ENCODE peak calls at places on chromosome 18, in six cellular contexts. E is neural progenitor cell, D is RWPE1, R is body of pancreas, Y is chondrocyte, G is A549. V is an unnamed sample.

GRCh38 chr18:12420831-12421421 is 13.2 kb downstream of the PRELID3A start:
- DNase-seq in R (no peak), E (peak; percentile 90), G (no peak), Y (peak; percentile 81), D (no peak), V (peak; percentile 39)

GRCh38 chr18:21000667-21001066 is 110.9 kb downstream of the ROCK1 start:
- DNase-seq in G (no peak), D (no peak), R (no peak), Y (no peak), E (no peak), V (no peak)

GRCh38 chr18:39870586-39870985 is 2084.4 kb upstream of the PIK3C3 start:
- DNase-seq in Y (no peak), E (no peak), D (peak; percentile 1), G (no peak), R (no peak), V (no peak)

GRCh38 chr18:36757081-36757480 is 71.7 kb downstream of the TPGS2 start:
- DNase-seq in Y (no peak), G (peak; percentile 37), D (peak; percentile 53), E (peak; percentile 71), R (no peak), V (no peak)

GRCh38 chr18:62637807-62638687 is 77.3 kb upstream of the PHLPP1 start:
- DNase-seq in D (no peak), Y (no peak), R (peak; percentile 50), G (peak; percentile 31), E (peak; percentile 38), V (peak; percentile 72)

GRCh38 chr18:14074187-14074586 is 58.0 kb downstream of the ZNF519 start:
- DNase-seq in Y (no peak), R (no peak), G (peak; percentile 6), E (peak; percentile 25), D (no peak), V (no peak)

GRCh38 chr18:710418-711300 is 1.8 kb downstream of the ENOSF1 start:
- DNase-seq in D (no peak), G (no peak), R (no peak), E (no peak), Y (no peak), V (no peak)

GRCh38 chr18:34991561-34991960 is 49.7 kb upstream of the MAPRE2 start:
- DNase-seq in Y (no peak), G (no peak), R (no peak), E (no peak), D (no peak), V (no peak)

GRCh38 chr18:62460851-62461300 is 61.9 kb upstream of the ZCCHC2 start:
- DNase-seq in G (peak; percentile 27), E (no peak), R (no peak), D (no peak), Y (no peak), V (no peak)

GRCh38 chr18:35376742-35377695 is at the start of gene ZNF396:
- DNase-seq in R (peak; percentile 87), G (peak; percentile 71), D (peak; percentile 48), E (peak; percentile 82), Y (peak; percentile 91), V (peak; percentile 82)

GRCh38 chr18:80166725-80167124 is 57.7 kb downstream of the ADNP2 start:
- DNase-seq in E (no peak), Y (no peak), R (no peak), D (no peak), G (no peak), V (no peak)

GRCh38 chr18:57786038-57786437 is 17.1 kb downstream of the ATP8B1 start:
- DNase-seq in R (no peak), E (no peak), Y (no peak), D (no peak), G (no peak), V (no peak)

GRCh38 chr18:39389800-39390379 is 1824.3 kb upstream of the CELF4 start:
- DNase-seq in R (peak; percentile 10), D (no peak), E (peak; percentile 72), G (no peak), Y (no peak), V (no peak)

GRCh38 chr18:34364699-34365098 is 140.0 kb upstream of the NOL4 start:
- DNase-seq in Y (no peak), E (no peak), R (no peak), D (no peak), G (no peak), V (no peak)

DNA sequence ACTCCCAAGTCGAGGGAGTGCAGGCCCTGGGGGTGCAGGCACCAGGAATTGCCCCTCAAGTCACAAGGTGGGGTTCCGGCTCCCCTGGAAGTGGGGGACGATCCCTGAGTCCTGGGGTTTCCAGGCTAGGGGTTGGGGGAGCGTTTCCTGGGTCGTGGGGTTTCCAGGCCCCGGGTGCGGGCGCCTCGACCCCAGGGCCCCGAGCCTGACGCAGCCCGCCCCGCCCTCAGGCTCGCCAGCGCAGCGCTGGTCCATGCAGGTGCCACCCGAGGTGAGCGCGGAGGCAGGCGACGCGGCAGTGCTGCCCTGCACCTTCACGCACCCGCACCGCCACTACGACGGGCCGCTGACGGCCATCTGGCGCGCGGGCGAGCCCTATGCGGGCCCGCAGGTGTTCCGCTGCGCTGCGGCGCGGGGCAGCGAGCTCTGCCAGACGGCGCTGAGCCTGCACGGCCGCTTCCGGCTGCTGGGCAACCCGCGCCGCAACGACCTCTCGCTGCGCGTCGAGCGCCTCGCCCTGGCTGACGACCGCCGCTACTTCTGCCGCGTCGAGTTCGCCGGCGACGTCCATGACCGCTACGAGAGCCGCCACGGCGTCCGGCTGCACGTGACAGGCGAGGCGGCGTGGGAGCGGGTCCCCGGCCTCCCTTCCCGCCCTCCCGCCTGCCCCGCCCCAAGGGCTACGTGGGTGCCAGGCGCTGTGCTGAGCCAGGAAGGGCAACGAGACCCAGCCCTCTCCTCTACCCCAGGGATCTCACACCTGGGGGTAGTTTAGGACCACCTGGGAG is 12.0 kb downstream of the SIGLEC15 start:
- DNase-seq in D (no peak), Y (no peak), E (peak; percentile 88), R (peak; percentile 36), G (peak; percentile 45), V (no peak)
- TF ChIP-seq CTCF in D (no peak), Y (peak; percentile 77), E (peak; percentile 41), R (no peak), G (peak; percentile 25), V (peak; percentile 33)

GRCh38 chr18:25080988-25081387 is 271.0 kb downstream of the ZNF521 start:
- DNase-seq in E (no peak), R (no peak), G (no peak), D (no peak), Y (no peak), V (no peak)

GRCh38 chr18:25089470-25089869 is 262.5 kb downstream of the ZNF521 start:
- DNase-seq in G (no peak), D (no peak), E (no peak), Y (no peak), R (no peak), V (no peak)

DNA sequence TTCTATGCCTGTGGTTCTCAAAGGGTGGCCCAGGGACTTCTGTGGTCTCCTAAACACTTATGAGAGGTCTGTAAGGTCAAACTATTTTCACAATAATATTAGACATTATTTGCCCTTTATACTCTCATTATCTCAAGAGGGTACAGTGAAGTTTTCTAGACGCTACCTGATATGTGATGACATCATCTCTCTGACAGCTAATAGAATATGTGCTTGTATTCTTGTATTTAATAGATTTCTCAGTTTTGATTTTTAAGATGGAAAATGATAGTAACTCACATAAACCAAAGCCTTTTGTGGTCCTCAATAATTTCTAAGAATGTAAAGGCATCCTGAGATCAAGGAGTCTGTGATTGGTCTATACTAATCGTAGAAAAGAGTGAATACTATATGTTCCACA is 265.1 kb downstream of the ZNF521 start:
- DNase-seq in G (no peak), D (no peak), Y (no peak), E (no peak), R (no peak), V (no peak)
- TF ChIP-seq CTCF in G (no peak), D (no peak), Y (no peak), E (no peak), R (no peak), V (no peak)

GRCh38 chr18:8706981-8707940 is 1.9 kb downstream of the MTCL1 start:
- DNase-seq in R (peak; percentile 56), G (peak; percentile 82), E (peak; percentile 86), D (peak; percentile 68), Y (no peak), V (no peak)
- TF ChIP-seq CTCF in R (no peak), G (no peak), E (peak; percentile 47), D (peak; percentile 68), Y (peak; percentile 76), V (no peak)

GRCh38 chr18:56161604-56162003 is 476.8 kb downstream of the TXNL1 start:
- DNase-seq in E (no peak), R (peak; percentile 43), Y (no peak), D (no peak), G (no peak), V (no peak)
- TF ChIP-seq CTCF in E (no peak), R (no peak), Y (no peak), D (no peak), G (no peak), V (no peak)

GRCh38 chr18:76167440-76167839 is 327.6 kb downstream of the ZNF516 start:
- DNase-seq in G (no peak), Y (no peak), E (no peak), R (no peak), D (no peak), V (no peak)

GRCh38 chr18:76168206-76168605 is 326.8 kb downstream of the ZNF516 start:
- DNase-seq in R (no peak), Y (no peak), G (no peak), D (no peak), E (no peak), V (no peak)

DNA sequence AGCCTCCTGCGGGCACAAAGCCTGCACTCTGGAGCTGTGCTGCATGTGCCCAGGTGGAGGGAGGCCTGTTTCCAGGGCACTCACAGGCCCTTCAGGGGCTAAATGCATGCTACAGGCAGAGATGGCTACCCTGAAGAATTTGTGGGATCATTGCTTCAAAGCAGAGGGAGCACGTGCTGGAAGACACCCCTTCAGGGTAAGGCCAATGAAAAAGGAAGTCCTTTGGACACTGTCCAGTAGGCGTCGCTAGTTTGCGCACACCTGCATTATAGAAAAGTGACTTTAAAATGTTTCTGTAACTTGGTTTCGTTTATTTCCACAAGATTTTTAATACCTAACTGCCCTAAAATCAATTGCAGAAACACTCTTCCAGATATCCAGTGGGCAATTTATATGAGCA is 325.3 kb downstream of the ZNF516 start:
- DNase-seq in G (no peak), Y (no peak), E (no peak), D (no peak), R (no peak), V (no peak)
- TF ChIP-seq CTCF in G (no peak), Y (no peak), E (peak; percentile 33), D (no peak), R (no peak), V (no peak)

DNA sequence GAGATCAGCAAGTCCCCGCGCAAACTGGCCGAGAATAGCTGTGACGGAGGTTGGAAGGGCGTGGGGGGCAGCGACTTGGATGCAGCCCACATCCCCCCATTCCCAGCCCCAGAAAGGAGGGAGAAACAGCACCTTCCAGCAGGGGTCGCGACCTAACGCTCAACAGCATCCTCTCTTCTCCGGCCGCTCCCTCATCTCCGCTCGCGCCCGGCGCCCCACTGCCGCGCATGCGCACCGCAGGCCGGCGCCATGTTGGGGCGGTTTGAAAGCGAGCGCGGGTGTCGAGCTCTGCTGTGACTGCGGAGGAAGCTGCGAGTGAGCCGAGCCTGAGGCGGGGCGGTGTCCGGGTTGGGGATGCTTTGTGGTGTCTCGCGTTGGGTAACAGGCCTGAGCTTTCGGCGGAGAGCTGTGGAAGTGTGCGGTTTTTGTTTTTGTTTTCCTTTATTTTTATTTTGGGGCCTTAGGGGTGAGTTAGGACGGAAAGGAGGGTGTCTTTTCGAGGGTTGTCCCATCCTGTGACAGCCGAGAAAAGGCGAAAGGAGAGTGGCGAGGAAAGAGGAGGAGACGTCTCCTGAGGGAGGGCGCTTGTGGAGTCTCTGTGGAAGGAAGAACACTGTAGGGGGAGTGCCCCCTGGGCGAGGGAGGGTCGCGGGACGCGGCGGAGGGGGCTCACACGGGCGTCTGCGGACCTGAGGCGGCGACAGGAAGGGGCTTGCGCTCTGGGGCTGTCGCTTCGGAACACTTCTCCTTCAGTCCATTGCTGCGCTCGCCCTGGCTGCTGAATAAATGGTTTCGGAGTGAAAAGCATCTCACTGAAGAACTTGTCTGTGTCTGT is at the start of the genes C18orf54 and STARD6:
- DNase-seq in E (peak; percentile 97), G (peak; percentile 90), D (peak; percentile 86), R (peak; percentile 81), Y (peak; percentile 93), V (peak; percentile 97)
- TF ChIP-seq CTCF in E (peak; percentile 70), G (peak; percentile 48), D (peak; percentile 56), R (no peak), Y (peak; percentile 60), V (peak; percentile 61)